ENCODE peak calls at places on chromosome 14, in nine cellular contexts. One of them, this sample, is unnamed.

GRCh38 chr14:20866194-20866593 is 25.0 kb upstream of the RNASE3 start:
- DNase-seq in fibroblast of lung: no peak
- DNase-seq in A549: no peak
- DNase-seq in mammary epithelial cell: no peak
- DNase-seq in mesendoderm: no peak
- DNase-seq in PC-3: no peak
- DNase-seq in GM23248: no peak
- DNase-seq in neuronal stem cell: no peak
- DNase-seq in OCI-LY7: no peak
- DNase-seq in this sample: no peak

GRCh38 chr14:93953263-93953662 is 23.1 kb downstream of the ASB2 start:
- DNase-seq in PC-3: no peak
- DNase-seq in OCI-LY7: peak
- DNase-seq in A549: no peak
- DNase-seq in mammary epithelial cell: no peak
- DNase-seq in neuronal stem cell: no peak
- DNase-seq in mesendoderm: peak
- DNase-seq in fibroblast of lung: no peak
- DNase-seq in GM23248: no peak
- DNase-seq in this sample: no peak

GRCh38 chr14:55249423-55249822 is 21.8 kb upstream of the FBXO34 start:
- DNase-seq in fibroblast of lung: peak
- DNase-seq in mesendoderm: no peak
- DNase-seq in OCI-LY7: no peak
- DNase-seq in A549: no peak
- DNase-seq in PC-3: peak
- DNase-seq in mammary epithelial cell: no peak
- DNase-seq in GM23248: peak
- DNase-seq in neuronal stem cell: no peak
- DNase-seq in this sample: no peak

GRCh38 chr14:20707622-20708021 is 19.1 kb downstream of the ANG start:
- DNase-seq in PC-3: peak
- DNase-seq in mesendoderm: no peak
- DNase-seq in OCI-LY7: no peak
- DNase-seq in A549: no peak
- DNase-seq in GM23248: no peak
- DNase-seq in mammary epithelial cell: peak
- DNase-seq in fibroblast of lung: peak
- DNase-seq in neuronal stem cell: no peak
- DNase-seq in this sample: no peak

GRCh38 chr14:73761621-73762355 is 47.6 kb upstream of the PNMA1 start:
- DNase-seq in neuronal stem cell: no peak
- DNase-seq in mesendoderm: no peak
- DNase-seq in A549: no peak
- DNase-seq in GM23248: peak
- DNase-seq in OCI-LY7: peak
- DNase-seq in fibroblast of lung: no peak
- DNase-seq in PC-3: no peak
- DNase-seq in mammary epithelial cell: no peak
- DNase-seq in this sample: peak

GRCh38 chr14:76876076-76876475 is 49.9 kb downstream of the LRRC74A start:
- DNase-seq in mammary epithelial cell: peak
- DNase-seq in mesendoderm: peak
- DNase-seq in A549: peak
- DNase-seq in GM23248: peak
- DNase-seq in OCI-LY7: peak
- DNase-seq in PC-3: peak
- DNase-seq in fibroblast of lung: peak
- DNase-seq in neuronal stem cell: peak
- DNase-seq in this sample: peak

GRCh38 chr14:78498062-78498595 is 328.0 kb downstream of the NRXN3 start:
- DNase-seq in OCI-LY7: no peak
- DNase-seq in PC-3: no peak
- DNase-seq in mesendoderm: no peak
- DNase-seq in A549: no peak
- DNase-seq in GM23248: no peak
- DNase-seq in fibroblast of lung: no peak
- DNase-seq in mammary epithelial cell: no peak
- DNase-seq in neuronal stem cell: no peak
- DNase-seq in this sample: no peak

GRCh38 chr14:57974896-57975295 is 109.0 kb upstream of the SLC35F4 start:
- DNase-seq in PC-3: no peak
- DNase-seq in neuronal stem cell: no peak
- DNase-seq in OCI-LY7: no peak
- DNase-seq in mesendoderm: no peak
- DNase-seq in fibroblast of lung: no peak
- DNase-seq in mammary epithelial cell: peak
- DNase-seq in A549: no peak
- DNase-seq in GM23248: no peak
- DNase-seq in this sample: no peak

GRCh38 chr14:64170190-64170589 is 124.0 kb downstream of the ESR2 start:
- DNase-seq in fibroblast of lung: no peak
- DNase-seq in OCI-LY7: peak
- DNase-seq in mesendoderm: no peak
- DNase-seq in PC-3: no peak
- DNase-seq in mammary epithelial cell: no peak
- DNase-seq in GM23248: no peak
- DNase-seq in neuronal stem cell: no peak
- DNase-seq in A549: no peak
- DNase-seq in this sample: no peak

GRCh38 chr14:64507376-64508156 is 3.0 kb downstream of the ZBTB1 start:
- DNase-seq in mesendoderm: peak
- DNase-seq in GM23248: peak
- DNase-seq in fibroblast of lung: peak
- DNase-seq in PC-3: peak
- DNase-seq in neuronal stem cell: no peak
- DNase-seq in A549: peak
- DNase-seq in mammary epithelial cell: peak
- DNase-seq in OCI-LY7: no peak
- DNase-seq in this sample: peak

GRCh38 chr14:21023817-21024667 is 819 bp downstream of the NDRG2 start:
- DNase-seq in mesendoderm: peak
- DNase-seq in OCI-LY7: no peak
- DNase-seq in mammary epithelial cell: no peak
- DNase-seq in GM23248: no peak
- DNase-seq in PC-3: no peak
- DNase-seq in fibroblast of lung: no peak
- DNase-seq in neuronal stem cell: no peak
- DNase-seq in A549: no peak
- DNase-seq in this sample: no peak

GRCh38 chr14:32109676-32110075 is 32.6 kb downstream of the ARHGAP5 start:
- DNase-seq in mesendoderm: no peak
- DNase-seq in A549: no peak
- DNase-seq in fibroblast of lung: peak
- DNase-seq in GM23248: peak
- DNase-seq in PC-3: no peak
- DNase-seq in neuronal stem cell: no peak
- DNase-seq in OCI-LY7: no peak
- DNase-seq in mammary epithelial cell: no peak
- DNase-seq in this sample: no peak

GRCh38 chr14:36383674-36384421 is 63.4 kb upstream of the MBIP start:
- DNase-seq in OCI-LY7: no peak
- DNase-seq in PC-3: no peak
- DNase-seq in mesendoderm: no peak
- DNase-seq in mammary epithelial cell: peak
- DNase-seq in A549: no peak
- DNase-seq in fibroblast of lung: no peak
- DNase-seq in GM23248: peak
- DNase-seq in neuronal stem cell: no peak
- DNase-seq in this sample: no peak

GRCh38 chr14:64091217-64091616 is 203.0 kb downstream of the ESR2 start:
- DNase-seq in mammary epithelial cell: no peak
- DNase-seq in OCI-LY7: no peak
- DNase-seq in fibroblast of lung: no peak
- DNase-seq in neuronal stem cell: no peak
- DNase-seq in mesendoderm: no peak
- DNase-seq in A549: no peak
- DNase-seq in GM23248: no peak
- DNase-seq in PC-3: no peak
- DNase-seq in this sample: no peak

GRCh38 chr14:93811611-93812010 is 23.3 kb upstream of the PRIMA1 start:
- DNase-seq in fibroblast of lung: no peak
- DNase-seq in mammary epithelial cell: no peak
- DNase-seq in GM23248: no peak
- DNase-seq in mesendoderm: no peak
- DNase-seq in neuronal stem cell: no peak
- DNase-seq in OCI-LY7: no peak
- DNase-seq in A549: no peak
- DNase-seq in PC-3: no peak
- DNase-seq in this sample: no peak

DNA sequence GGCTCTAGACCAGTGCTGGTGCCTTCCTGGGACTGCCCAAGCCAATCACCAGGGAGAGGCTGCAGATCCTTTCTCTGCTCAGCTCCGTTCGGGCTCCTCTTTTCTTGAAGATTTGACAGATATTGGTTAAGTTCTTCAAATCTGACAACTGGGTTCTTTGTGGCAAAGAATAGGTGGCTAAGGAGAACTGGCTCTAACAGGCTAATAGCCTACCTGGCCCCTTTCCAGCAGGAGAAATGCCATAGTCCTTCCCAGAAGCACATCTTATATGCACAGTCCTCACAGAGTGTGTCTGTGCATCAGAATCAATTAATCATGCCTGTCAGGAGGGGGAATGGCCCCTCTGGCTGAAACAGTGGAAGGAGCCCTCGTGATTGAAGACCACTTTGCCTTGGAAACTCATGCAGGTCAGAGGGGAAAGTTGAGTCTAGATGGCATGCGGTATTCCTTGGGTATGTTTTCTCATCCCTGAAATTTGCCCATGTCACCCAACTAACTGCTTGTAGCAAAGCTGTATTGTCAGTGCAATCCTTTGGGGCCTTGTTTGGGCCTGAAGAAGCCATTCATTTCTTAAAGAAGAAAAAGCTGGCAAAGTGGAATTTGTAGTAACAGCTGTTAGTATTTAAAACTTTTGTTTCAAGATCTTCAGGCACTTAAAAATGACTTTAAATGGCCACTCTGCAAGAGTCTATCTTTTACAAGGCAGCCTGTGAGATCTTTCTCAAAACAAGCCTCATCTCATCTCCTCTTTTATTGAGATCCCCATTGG is 251.6 kb downstream of the ZFP36L1 start:
- DNase-seq in fibroblast of lung: no peak
- DNase-seq in neuronal stem cell: no peak
- DNase-seq in GM23248: no peak
- DNase-seq in A549: no peak
- DNase-seq in OCI-LY7: no peak
- DNase-seq in mammary epithelial cell: no peak
- DNase-seq in PC-3: no peak
- DNase-seq in mesendoderm: no peak
- DNase-seq in this sample: no peak
- H3K4me2 ChIP-seq in fibroblast of lung: no peak
- H3K4me2 ChIP-seq in neuronal stem cell: no peak
- H3K4me2 ChIP-seq in GM23248: no peak
- H3K4me2 ChIP-seq in A549: no peak
- H3K4me2 ChIP-seq in OCI-LY7: no peak
- H3K4me2 ChIP-seq in mammary epithelial cell: no peak
- H3K4me2 ChIP-seq in PC-3: no peak
- H3K4me2 ChIP-seq in mesendoderm: no peak
- H3K4me2 ChIP-seq in this sample: no peak

DNA sequence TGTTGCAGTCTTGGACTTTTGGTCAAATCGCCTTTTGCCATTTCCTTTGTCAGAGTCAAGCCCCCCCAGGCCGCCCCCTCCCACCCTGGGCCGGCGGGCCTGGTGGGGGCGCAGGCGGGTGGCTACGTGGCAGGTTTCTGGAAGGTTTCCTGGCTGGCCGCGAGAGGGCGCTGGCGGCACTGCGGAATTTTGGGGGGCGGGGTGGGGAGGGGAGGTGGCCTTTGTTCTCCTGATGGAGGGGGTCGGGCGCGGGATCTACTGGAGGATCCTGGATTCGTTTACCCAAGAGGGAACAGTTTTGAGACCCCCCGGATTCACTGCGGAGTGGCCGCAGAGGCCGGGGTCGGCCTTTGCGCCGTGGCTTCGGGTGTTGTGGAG is 1.2 kb downstream of the MEG3 start:
- DNase-seq in mesendoderm: no peak
- DNase-seq in OCI-LY7: no peak
- DNase-seq in mammary epithelial cell: no peak
- DNase-seq in neuronal stem cell: no peak
- DNase-seq in A549: no peak
- DNase-seq in fibroblast of lung: peak
- DNase-seq in GM23248: peak
- DNase-seq in PC-3: no peak
- DNase-seq in this sample: no peak
- H3K4me3 ChIP-seq in mesendoderm: no peak
- H3K4me3 ChIP-seq in OCI-LY7: no peak
- H3K4me3 ChIP-seq in mammary epithelial cell: peak
- H3K4me3 ChIP-seq in neuronal stem cell: no peak
- H3K4me3 ChIP-seq in A549: peak
- H3K4me3 ChIP-seq in fibroblast of lung: peak
- H3K4me3 ChIP-seq in GM23248: peak
- H3K4me3 ChIP-seq in PC-3: no peak
- H3K4me3 ChIP-seq in this sample: no peak

GRCh38 chr14:46322730-46323425 is 328.7 kb downstream of the RPL10L start:
- DNase-seq in A549: no peak
- DNase-seq in mesendoderm: peak
- DNase-seq in PC-3: no peak
- DNase-seq in GM23248: no peak
- DNase-seq in fibroblast of lung: no peak
- DNase-seq in OCI-LY7: no peak
- DNase-seq in neuronal stem cell: no peak
- DNase-seq in mammary epithelial cell: no peak
- DNase-seq in this sample: no peak
- H3K4me2 ChIP-seq in A549: no peak
- H3K4me2 ChIP-seq in mesendoderm: no peak
- H3K4me2 ChIP-seq in PC-3: no peak
- H3K4me2 ChIP-seq in GM23248: no peak
- H3K4me2 ChIP-seq in fibroblast of lung: no peak
- H3K4me2 ChIP-seq in OCI-LY7: no peak
- H3K4me2 ChIP-seq in neuronal stem cell: no peak
- H3K4me2 ChIP-seq in mammary epithelial cell: no peak
- H3K4me2 ChIP-seq in this sample: no peak

DNA sequence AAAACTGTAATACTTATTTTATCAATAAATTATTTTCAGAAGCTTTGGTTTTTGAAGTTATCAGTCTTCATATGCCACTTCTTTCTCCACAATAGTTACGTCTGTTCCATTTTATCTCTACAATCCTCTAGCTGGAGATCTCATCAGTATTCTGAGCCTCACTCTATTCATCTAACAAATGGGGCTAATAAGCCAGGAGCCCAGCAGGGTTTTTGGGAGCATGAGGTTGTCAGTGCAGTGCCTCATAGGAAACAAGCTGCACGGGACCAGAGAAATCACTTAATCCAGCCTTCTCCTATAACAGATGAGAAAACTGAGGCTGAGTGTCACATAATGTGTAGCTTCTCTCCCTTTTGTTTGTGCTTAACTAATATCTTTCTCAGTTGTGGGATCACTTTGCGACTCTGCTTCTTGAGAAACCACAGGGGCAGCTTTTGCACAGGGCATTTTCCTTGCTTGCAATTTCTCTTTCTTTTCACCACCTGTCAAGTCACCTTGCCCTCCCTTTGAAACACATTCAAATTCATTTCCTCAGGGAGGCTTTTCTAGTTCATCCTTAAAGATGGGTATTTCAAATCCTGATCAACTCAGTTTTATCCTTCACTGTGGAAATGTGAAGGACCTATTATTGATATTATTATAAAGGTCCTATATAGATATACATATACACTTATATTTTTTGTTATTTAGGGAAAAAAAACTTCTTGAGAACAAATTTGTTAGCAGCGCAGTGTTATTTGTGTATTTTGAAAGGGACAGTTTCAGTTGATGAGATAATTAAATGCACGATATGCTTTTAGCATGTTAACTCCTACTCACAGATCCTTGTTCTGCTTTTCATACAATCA is 501.7 kb upstream of the RGS6 start:
- DNase-seq in neuronal stem cell: no peak
- DNase-seq in A549: no peak
- DNase-seq in mesendoderm: no peak
- DNase-seq in OCI-LY7: no peak
- DNase-seq in mammary epithelial cell: no peak
- DNase-seq in GM23248: no peak
- DNase-seq in fibroblast of lung: no peak
- DNase-seq in PC-3: no peak
- DNase-seq in this sample: no peak
- H3K4me3 ChIP-seq in neuronal stem cell: no peak
- H3K4me3 ChIP-seq in A549: no peak
- H3K4me3 ChIP-seq in mesendoderm: no peak
- H3K4me3 ChIP-seq in OCI-LY7: no peak
- H3K4me3 ChIP-seq in mammary epithelial cell: no peak
- H3K4me3 ChIP-seq in GM23248: no peak
- H3K4me3 ChIP-seq in fibroblast of lung: no peak
- H3K4me3 ChIP-seq in PC-3: no peak
- H3K4me3 ChIP-seq in this sample: no peak